ENCODE peak calls at places on chromosome 7, in ten cellular contexts. A is heart right ventricle; N is Ammon's horn; V is CD8-positive, alpha-beta memory T cell; Z is RKO; T is lower lobe of right lung; L is ovary; B is T-helper 1 cell; Q is hippocampal formation; M is stimulated activated effector memory CD8-positive, alpha-beta T cell treated with anti-CD3 and anti-CD28 coated beads, Interleukin-12 subunit alpha, Interleukin-12 subunit beta, amount 100 ng/mL, for 72 hours. G is an unnamed sample.
A peak's percentile ranks its signal among the peaks of the same experiment; 100 is the strongest.

GRCh38 chr7:101535333-101535732 is 93.8 kb downstream of the MYL10 start:
- DNase-seq in A (no peak), N (no peak), V (no peak), T (no peak), Q (no peak), B (no peak), M (no peak), L (no peak), Z (no peak), G (no peak)

GRCh38 chr7:147332988-147333387 is 1216.4 kb downstream of the CNTNAP2 start:
- DNase-seq in Q (no peak), B (no peak), T (no peak), Z (no peak), A (no peak), L (no peak), V (no peak), N (peak; percentile 67), M (no peak), G (no peak)

GRCh38 chr7:5177060-5177459 is 13.0 kb upstream of the WIPI2 start:
- DNase-seq in V (no peak), L (peak; percentile 53), N (peak; percentile 60), T (peak; percentile 60), Z (peak; percentile 75), B (no peak), Q (no peak), A (peak; percentile 75), M (no peak), G (no peak)

GRCh38 chr7:17520941-17521340 is 222.5 kb downstream of the AHR start:
- DNase-seq in A (no peak), T (no peak), L (no peak), B (no peak), V (no peak), Q (no peak), Z (no peak), M (no peak), N (no peak), G (no peak)

GRCh38 chr7:141460781-141461715 is 90.2 kb upstream of the AGK start:
- DNase-seq in T (no peak), B (no peak), A (no peak), L (no peak), V (no peak), Q (peak; percentile 78), M (no peak), N (peak; percentile 65), Z (no peak), G (no peak)

GRCh38 chr7:2034291-2035201 is 198.2 kb downstream of the MAD1L1 start:
- DNase-seq in Q (no peak), M (no peak), T (peak; percentile 23), Z (no peak), L (peak; percentile 10), V (no peak), A (no peak), B (peak; percentile 2), N (no peak), G (peak; percentile 37)

GRCh38 chr7:30159153-30159552 is 24.4 kb downstream of the MTURN start:
- DNase-seq in V (no peak), T (no peak), M (no peak), Q (no peak), B (no peak), L (no peak), Z (no peak), A (no peak), N (no peak), G (no peak)

GRCh38 chr7:132381742-132382472 is 194.4 kb downstream of the PLXNA4 start:
- DNase-seq in N (no peak), L (no peak), T (no peak), A (no peak), V (no peak), Q (no peak), Z (no peak), M (no peak), B (no peak), G (no peak)

GRCh38 chr7:30556854-30557644 is 37.6 kb upstream of the GARS1 start:
- DNase-seq in T (no peak), Q (peak; percentile 34), V (no peak), Z (no peak), N (peak; percentile 67), B (no peak), A (no peak), L (no peak), M (no peak), G (no peak)

GRCh38 chr7:69561256-69561655 is 37.0 kb upstream of the AUTS2 start:
- DNase-seq in B (no peak), Z (no peak), L (no peak), M (no peak), Q (no peak), V (no peak), T (no peak), A (no peak), N (no peak), G (no peak)

GRCh38 chr7:80635998-80636397 is 2.4 kb upstream of the CD36 start:
- DNase-seq in B (no peak), Z (no peak), N (no peak), L (no peak), M (no peak), T (no peak), A (no peak), Q (no peak), V (no peak), G (no peak)

GRCh38 chr7:6032167-6032566 is 991 bp downstream of the ANKRD61 start:
- DNase-seq in N (no peak), L (no peak), A (no peak), M (no peak), Q (no peak), B (no peak), V (peak; percentile 4), T (no peak), Z (no peak), G (no peak)

GRCh38 chr7:121576148-121576921 is 180.2 kb upstream of the FAM3C start:
- DNase-seq in Q (no peak), V (no peak), M (no peak), Z (no peak), A (no peak), L (no peak), T (no peak), B (no peak), N (no peak), G (no peak)

GRCh38 chr7:109890622-109891021 is 1200.3 kb upstream of the LRRN3 start:
- DNase-seq in V (no peak), A (no peak), B (no peak), Q (no peak), T (no peak), M (no peak), Z (no peak), N (no peak), L (no peak), G (no peak)

GRCh38 chr7:50687575-50688261 is 95.0 kb downstream of the GRB10 start:
- DNase-seq in B (no peak), Q (no peak), M (no peak), Z (no peak), T (no peak), V (no peak), L (no peak), N (peak; percentile 41), A (no peak), G (no peak)

GRCh38 chr7:30363778-30364563 is 79.6 kb downstream of the ZNRF2 start:
- DNase-seq in L (no peak), M (no peak), T (no peak), A (no peak), V (no peak), Q (no peak), N (peak; percentile 8), Z (no peak), B (no peak), G (no peak)

GRCh38 chr7:92835140-92835850 is 1.1 kb downstream of the CDK6 start:
- DNase-seq in V (peak; percentile 46), Z (peak; percentile 88), N (peak; percentile 59), T (peak; percentile 75), B (peak; percentile 29), L (peak; percentile 44), A (peak; percentile 47), M (peak; percentile 83), Q (peak; percentile 13), G (peak; percentile 52)

GRCh38 chr7:49255061-49255460 is 330.7 kb downstream of the CDC14C start:
- DNase-seq in B (no peak), M (no peak), V (no peak), Q (no peak), A (no peak), N (no peak), Z (peak; percentile 77), T (no peak), L (no peak), G (no peak)

GRCh38 chr7:27115161-27116018 is 12.9 kb upstream of the HOXA2 start:
- DNase-seq in T (no peak), N (no peak), Z (peak; percentile 82), V (no peak), Q (no peak), A (no peak), L (no peak), M (no peak), B (no peak), G (no peak)

GRCh38 chr7:138785587-138786437 is 12.0 kb upstream of the TMEM213 start:
- DNase-seq in A (no peak), L (no peak), T (no peak), M (no peak), V (no peak), Z (no peak), B (no peak), N (no peak), Q (no peak), G (no peak)

GRCh38 chr7:5408777-5409176 is 14.9 kb downstream of the TNRC18 start:
- DNase-seq in Q (no peak), A (no peak), L (no peak), V (no peak), T (no peak), M (no peak), N (no peak), B (no peak), Z (no peak), G (no peak)

GRCh38 chr7:26614503-26614902 is 249.9 kb downstream of the SKAP2 start:
- DNase-seq in M (no peak), Z (no peak), V (no peak), A (no peak), Q (no peak), B (no peak), L (no peak), N (no peak), T (no peak), G (no peak)

GRCh38 chr7:50734246-50734645 is 48.5 kb downstream of the GRB10 start:
- DNase-seq in A (no peak), B (no peak), V (no peak), Z (no peak), L (no peak), Q (no peak), M (no peak), N (no peak), T (no peak), G (no peak)

GRCh38 chr7:5549096-5549896 is 125.7 kb upstream of the TNRC18 start:
- DNase-seq in N (no peak), T (peak; percentile 67), B (no peak), Z (peak; percentile 95), Q (no peak), L (no peak), M (no peak), V (no peak), A (no peak), G (no peak)

GRCh38 chr7:136055266-136055665 is 78.1 kb upstream of the MTPN start:
- DNase-seq in B (no peak), M (no peak), T (no peak), L (no peak), N (no peak), Z (no peak), A (no peak), Q (no peak), V (no peak), G (no peak)

GRCh38 chr7:99648843-99649242 is 31.0 kb downstream of the CYP3A5 start:
- DNase-seq in Q (no peak), V (no peak), B (no peak), N (no peak), L (no peak), A (no peak), Z (no peak), T (no peak), M (no peak), G (no peak)

G was measured in CD14-positive monocyte.